ENCODE peak calls at places on chromosomes 4 and X, in nine cellular contexts. K is T-helper 9 cell; T is stimulated activated CD4-positive, alpha-beta T cell treated with anti-CD3 and anti-CD28 coated beads, Interleukin-15, amount 100 ng/mL, for 24 hours; H is EL; L is frontal cortex; Y is kidney glomerular epithelial cell; A is kidney; Q is sigmoid colon; G is cardiac muscle cell. B is an unnamed sample.

GRCh38 chrX:119105826-119106225 is 21.8 kb downstream of the KIAA1210 start:
- DNase-seq in A (no peak), Y (no peak), Q (no peak), K (no peak), L (no peak), T (no peak), G (no peak), H (peak), B (no peak)

GRCh38 chrX:29852767-29853166 is 362.6 kb upstream of the MAGEB2 start:
- DNase-seq in K (no peak), A (no peak), H (no peak), Q (no peak), G (no peak), L (no peak), Y (no peak), T (no peak), B (no peak)

GRCh38 chr4:106707776-106708603 is 328.1 kb downstream of the DKK2 start:
- DNase-seq in K (no peak), T (no peak), H (peak), L (no peak), Y (peak), G (no peak), Q (no peak), A (no peak), B (no peak)

GRCh38 chr4:3864736-3865721 is 98.8 kb downstream of the ADRA2C start:
- DNase-seq in A (peak), H (no peak), G (no peak), T (no peak), Q (peak), L (no peak), Y (no peak), K (no peak), B (no peak)

GRCh38 chr4:176565044-176565443 is 227.7 kb downstream of the VEGFC start:
- DNase-seq in Y (no peak), H (peak), Q (no peak), A (no peak), K (no peak), G (no peak), T (no peak), L (no peak), B (no peak)

GRCh38 chrX:18899796-18900380 is 84.0 kb downstream of the PHKA2 start:
- DNase-seq in L (peak), Q (no peak), G (no peak), H (no peak), K (no peak), A (no peak), Y (no peak), T (no peak), B (no peak)

GRCh38 chr4:137955615-137956014 is 286.5 kb downstream of the SLC7A11 start:
- DNase-seq in L (no peak), A (no peak), T (no peak), G (no peak), Q (no peak), Y (no peak), K (no peak), H (no peak), B (no peak)

GRCh38 chr4:59339631-59340030 is 1860.5 kb upstream of the ADGRL3 start:
- DNase-seq in H (no peak), T (no peak), L (no peak), Y (no peak), Q (no peak), G (peak), A (no peak), K (no peak), B (no peak)

GRCh38 chr4:15436515-15436914 is 8.7 kb downstream of the C1QTNF7 start:
- DNase-seq in G (no peak), Q (no peak), T (no peak), L (no peak), A (no peak), Y (no peak), K (no peak), H (peak), B (no peak)

GRCh38 chrX:11159149-11159548 is 48.0 kb downstream of the HCCS start:
- DNase-seq in Y (no peak), K (no peak), Q (no peak), G (no peak), L (no peak), H (no peak), A (no peak), T (no peak), B (no peak)

GRCh38 chrX:150990910-150991309 is 7.8 kb downstream of the HMGB3 start:
- DNase-seq in Q (no peak), K (no peak), A (no peak), H (no peak), G (no peak), Y (no peak), T (no peak), L (no peak), B (no peak)

GRCh38 chr4:38078590-38079381 is 118.6 kb downstream of the PTTG2 start:
- DNase-seq in T (no peak), L (no peak), A (no peak), G (no peak), K (no peak), Y (peak), H (peak), Q (no peak), B (no peak)

GRCh38 chr4:74376888-74377483 is 12.0 kb downstream of the EREG start:
- DNase-seq in K (no peak), L (peak), H (peak), Q (no peak), G (peak), T (no peak), Y (peak), A (no peak), B (no peak)

GRCh38 chr4:5812506-5813229 is 80.2 kb downstream of the CRMP1 start:
- DNase-seq in Q (peak), A (no peak), G (peak), Y (peak), H (peak), K (no peak), L (peak), T (peak), B (peak)

GRCh38 chr4:84232311-84233095 is 266.6 kb downstream of the NKX6-1 start:
- DNase-seq in Q (no peak), Y (no peak), L (no peak), A (no peak), T (no peak), G (no peak), H (no peak), K (no peak), B (no peak)

GRCh38 chr4:6848717-6849305 is 60.8 kb upstream of the TBC1D14 start:
- DNase-seq in Q (no peak), A (no peak), K (no peak), H (no peak), Y (no peak), L (no peak), G (no peak), T (no peak), B (no peak)

GRCh38 chr4:82352825-82353370 is 20.9 kb downstream of the HNRNPD start:
- DNase-seq in Q (no peak), A (no peak), G (no peak), T (no peak), K (no peak), L (no peak), H (no peak), Y (no peak), B (no peak)

GRCh38 chrX:41184312-41184711 is 99.1 kb downstream of the USP9X start:
- DNase-seq in L (no peak), T (no peak), Q (no peak), K (no peak), H (no peak), G (peak), A (no peak), Y (no peak), B (no peak)

GRCh38 chrX:155027509-155028066 is 944 bp downstream of the FUNDC2 start:
- DNase-seq in T (peak), Q (peak), L (no peak), Y (peak), A (no peak), H (peak), K (no peak), G (no peak), B (no peak)

GRCh38 chrX:133676344-133677122 is 261.2 kb upstream of the GPC4 start:
- DNase-seq in T (no peak), H (no peak), Q (no peak), K (no peak), Y (no peak), A (no peak), G (no peak), L (no peak), B (no peak)

GRCh38 chrX:155666741-155667140 is 54.0 kb upstream of the TMLHE start:
- DNase-seq in Q (no peak), L (no peak), K (no peak), H (no peak), T (no peak), A (no peak), G (no peak), Y (no peak), B (no peak)

GRCh38 chr4:7194251-7195137 is 2.2 kb downstream of the SORCS2 start:
- DNase-seq in G (peak), T (peak), Y (no peak), Q (peak), A (no peak), L (peak), K (no peak), H (peak), B (no peak)

GRCh38 chr4:128653514-128654420 is 155.7 kb upstream of the JADE1 start:
- DNase-seq in T (no peak), Q (peak), H (peak), G (peak), L (no peak), A (peak), Y (no peak), K (no peak), B (no peak)

GRCh38 chr4:169934794-169935400 is 91.3 kb downstream of the MFAP3L start:
- DNase-seq in Y (no peak), Q (no peak), K (no peak), H (no peak), L (no peak), A (no peak), G (no peak), T (no peak), B (no peak)

GRCh38 chrX:19947612-19948011 is 43.2 kb downstream of the BCLAF3 start:
- DNase-seq in K (no peak), G (no peak), A (no peak), Q (no peak), H (no peak), Y (no peak), L (no peak), T (no peak), B (no peak)

GRCh38 chrX:28099166-28099565 is 117.9 kb upstream of the DCAF8L1 start:
- DNase-seq in H (no peak), Y (no peak), T (no peak), L (no peak), K (no peak), Q (no peak), A (no peak), G (no peak), B (no peak)

GRCh38 chrX:46561931-46562721 is 11.4 kb upstream of the CHST7 start:
- DNase-seq in A (no peak), G (peak), Q (no peak), K (no peak), T (no peak), H (no peak), L (no peak), Y (no peak), B (no peak)

GRCh38 chr4:53586121-53586816 is 5.0 kb downstream of the LNX1 start:
- DNase-seq in A (no peak), L (no peak), Q (no peak), G (no peak), K (no peak), Y (no peak), T (no peak), H (peak), B (no peak)

GRCh38 chr4:144954224-144954623 is 143.8 kb downstream of the ANAPC10 start:
- DNase-seq in A (no peak), L (no peak), K (no peak), T (no peak), Q (no peak), G (no peak), Y (no peak), H (no peak), B (no peak)

GRCh38 chrX:47384502-47384901 is 14.1 kb downstream of the ZNF157 start:
- DNase-seq in Y (peak), T (peak), L (peak), K (peak), G (peak), H (peak), Q (peak), A (no peak), B (peak)

GRCh38 chrX:110082156-110082555 is 79.2 kb downstream of the TMEM164 start:
- DNase-seq in Y (no peak), Q (no peak), H (peak), L (no peak), G (no peak), T (no peak), K (no peak), A (no peak), B (no peak)

GRCh38 chrX:1466232-1466661 is 13.5 kb upstream of the ASMTL start:
- DNase-seq in L (no peak), H (no peak), G (no peak), Q (peak), T (no peak), K (no peak), Y (no peak), A (peak), B (no peak)

GRCh38 chr4:15374697-15375096 is 53.1 kb upstream of the C1QTNF7 start:
- DNase-seq in T (no peak), K (no peak), L (no peak), Q (no peak), G (no peak), H (no peak), A (no peak), Y (no peak), B (no peak)

GRCh38 chr4:70838400-70838971 is 1.2 kb downstream of the GRSF1 start:
- DNase-seq in A (no peak), T (no peak), L (no peak), Q (no peak), K (no peak), Y (no peak), G (no peak), H (peak), B (no peak)

GRCh38 chrX:78105944-78106650 is 2.0 kb downstream of the PGK1 start:
- DNase-seq in K (no peak), Q (no peak), L (no peak), A (no peak), T (peak), G (no peak), H (no peak), Y (no peak), B (no peak)

GRCh38 chrX:5431823-5432222 is 796.8 kb downstream of the NLGN4X start:
- DNase-seq in T (no peak), G (no peak), H (no peak), A (no peak), Q (no peak), Y (no peak), L (no peak), K (no peak), B (no peak)

GRCh38 chr4:52833941-52834525 is 28.1 kb upstream of the RASL11B start:
- DNase-seq in Y (no peak), L (no peak), A (no peak), G (no peak), K (no peak), Q (no peak), H (no peak), T (no peak), B (no peak)

GRCh38 chrX:91414710-91415109 is 19.9 kb upstream of the PABPC5 start:
- DNase-seq in L (no peak), Y (no peak), T (no peak), Q (no peak), A (no peak), K (no peak), G (peak), H (no peak), B (no peak)

GRCh38 chr4:102614801-102615200 is 113.6 kb downstream of the NFKB1 start:
- DNase-seq in K (peak), G (no peak), Q (no peak), Y (no peak), A (no peak), H (no peak), T (peak), L (no peak), B (no peak)